ENCODE peak calls at places on chromosomes 13 and 19, in ten cellular contexts. One of them, this sample, is unnamed.

GRCh38 chr13:45781553-45782326 is 69.8 kb downstream of the SIAH3 start:
- DNase-seq in esophagus squamous epithelium: no peak
- DNase-seq in AG10803: no peak
- DNase-seq in gastrocnemius medialis: peak
- DNase-seq in thoracic aorta: peak
- DNase-seq in fibroblast of mammary gland: peak
- DNase-seq in natural killer cell: no peak
- DNase-seq in tibial nerve: no peak
- DNase-seq in breast epithelium: no peak
- DNase-seq in osteocyte: peak
- DNase-seq in this sample: peak

GRCh38 chr13:23825179-23825578 is 64.0 kb downstream of the MIPEP start:
- DNase-seq in AG10803: no peak
- DNase-seq in osteocyte: no peak
- DNase-seq in fibroblast of mammary gland: no peak
- DNase-seq in breast epithelium: no peak
- DNase-seq in natural killer cell: no peak
- DNase-seq in tibial nerve: no peak
- DNase-seq in esophagus squamous epithelium: no peak
- DNase-seq in gastrocnemius medialis: no peak
- DNase-seq in thoracic aorta: no peak
- DNase-seq in this sample: no peak

GRCh38 chr19:31064486-31064885 is 284.8 kb downstream of the TSHZ3 start:
- DNase-seq in osteocyte: no peak
- DNase-seq in gastrocnemius medialis: no peak
- DNase-seq in fibroblast of mammary gland: no peak
- DNase-seq in AG10803: no peak
- DNase-seq in breast epithelium: no peak
- DNase-seq in tibial nerve: no peak
- DNase-seq in thoracic aorta: no peak
- DNase-seq in esophagus squamous epithelium: no peak
- DNase-seq in natural killer cell: no peak
- DNase-seq in this sample: no peak

GRCh38 chr13:77740097-77740496 is 42.6 kb downstream of the SLAIN1 start:
- DNase-seq in natural killer cell: no peak
- DNase-seq in breast epithelium: no peak
- DNase-seq in fibroblast of mammary gland: no peak
- DNase-seq in AG10803: no peak
- DNase-seq in tibial nerve: no peak
- DNase-seq in esophagus squamous epithelium: no peak
- DNase-seq in gastrocnemius medialis: no peak
- DNase-seq in thoracic aorta: no peak
- DNase-seq in osteocyte: no peak
- DNase-seq in this sample: no peak

GRCh38 chr19:35557539-35558399 is 5.7 kb downstream of the ATP4A start:
- DNase-seq in thoracic aorta: no peak
- DNase-seq in fibroblast of mammary gland: peak
- DNase-seq in gastrocnemius medialis: peak
- DNase-seq in natural killer cell: no peak
- DNase-seq in breast epithelium: no peak
- DNase-seq in osteocyte: no peak
- DNase-seq in tibial nerve: no peak
- DNase-seq in AG10803: peak
- DNase-seq in esophagus squamous epithelium: no peak
- DNase-seq in this sample: peak

GRCh38 chr13:111410232-111411021 is 90.0 kb downstream of the TEX29 start:
- DNase-seq in thoracic aorta: no peak
- DNase-seq in breast epithelium: no peak
- DNase-seq in gastrocnemius medialis: no peak
- DNase-seq in osteocyte: no peak
- DNase-seq in fibroblast of mammary gland: no peak
- DNase-seq in AG10803: no peak
- DNase-seq in tibial nerve: no peak
- DNase-seq in natural killer cell: no peak
- DNase-seq in esophagus squamous epithelium: no peak
- DNase-seq in this sample: no peak

GRCh38 chr13:22592515-22592914 is 588.3 kb upstream of the SGCG start:
- DNase-seq in fibroblast of mammary gland: peak
- DNase-seq in tibial nerve: no peak
- DNase-seq in gastrocnemius medialis: no peak
- DNase-seq in osteocyte: no peak
- DNase-seq in natural killer cell: no peak
- DNase-seq in thoracic aorta: no peak
- DNase-seq in breast epithelium: no peak
- DNase-seq in AG10803: no peak
- DNase-seq in esophagus squamous epithelium: no peak
- DNase-seq in this sample: no peak

GRCh38 chr13:36069881-36070366 is 61.3 kb downstream of the DCLK1 start:
- DNase-seq in natural killer cell: no peak
- DNase-seq in fibroblast of mammary gland: peak
- DNase-seq in gastrocnemius medialis: peak
- DNase-seq in osteocyte: no peak
- DNase-seq in esophagus squamous epithelium: no peak
- DNase-seq in AG10803: peak
- DNase-seq in thoracic aorta: no peak
- DNase-seq in breast epithelium: no peak
- DNase-seq in tibial nerve: no peak
- DNase-seq in this sample: no peak

GRCh38 chr13:67120872-67121531 is 109.1 kb downstream of the PCDH9 start:
- DNase-seq in fibroblast of mammary gland: peak
- DNase-seq in natural killer cell: no peak
- DNase-seq in esophagus squamous epithelium: no peak
- DNase-seq in thoracic aorta: no peak
- DNase-seq in breast epithelium: no peak
- DNase-seq in osteocyte: no peak
- DNase-seq in gastrocnemius medialis: no peak
- DNase-seq in tibial nerve: no peak
- DNase-seq in AG10803: peak
- DNase-seq in this sample: no peak

GRCh38 chr19:35272122-35272715 is 3.5 kb downstream of the USF2 start:
- DNase-seq in AG10803: no peak
- DNase-seq in fibroblast of mammary gland: no peak
- DNase-seq in osteocyte: no peak
- DNase-seq in gastrocnemius medialis: no peak
- DNase-seq in thoracic aorta: no peak
- DNase-seq in breast epithelium: no peak
- DNase-seq in tibial nerve: no peak
- DNase-seq in natural killer cell: no peak
- DNase-seq in esophagus squamous epithelium: no peak
- DNase-seq in this sample: no peak

GRCh38 chr19:1929051-1929742 is 11.8 kb upstream of the CSNK1G2 start:
- DNase-seq in gastrocnemius medialis: peak
- DNase-seq in AG10803: peak
- DNase-seq in breast epithelium: peak
- DNase-seq in thoracic aorta: no peak
- DNase-seq in esophagus squamous epithelium: no peak
- DNase-seq in osteocyte: peak
- DNase-seq in fibroblast of mammary gland: peak
- DNase-seq in natural killer cell: peak
- DNase-seq in tibial nerve: peak
- DNase-seq in this sample: peak

GRCh38 chr19:48403606-48404005 is 10.1 kb downstream of the GRIN2D start:
- DNase-seq in fibroblast of mammary gland: peak
- DNase-seq in natural killer cell: no peak
- DNase-seq in thoracic aorta: no peak
- DNase-seq in AG10803: peak
- DNase-seq in osteocyte: no peak
- DNase-seq in esophagus squamous epithelium: no peak
- DNase-seq in gastrocnemius medialis: peak
- DNase-seq in tibial nerve: no peak
- DNase-seq in breast epithelium: no peak
- DNase-seq in this sample: peak

GRCh38 chr19:18644144-18645034 is 7.6 kb downstream of the KLHL26 start:
- DNase-seq in breast epithelium: no peak
- DNase-seq in osteocyte: no peak
- DNase-seq in esophagus squamous epithelium: no peak
- DNase-seq in thoracic aorta: no peak
- DNase-seq in AG10803: no peak
- DNase-seq in gastrocnemius medialis: no peak
- DNase-seq in tibial nerve: no peak
- DNase-seq in fibroblast of mammary gland: peak
- DNase-seq in natural killer cell: no peak
- DNase-seq in this sample: no peak

GRCh38 chr13:88051746-88052482 is 380.7 kb downstream of the SLITRK5 start:
- DNase-seq in tibial nerve: no peak
- DNase-seq in esophagus squamous epithelium: no peak
- DNase-seq in gastrocnemius medialis: no peak
- DNase-seq in breast epithelium: no peak
- DNase-seq in fibroblast of mammary gland: no peak
- DNase-seq in osteocyte: no peak
- DNase-seq in thoracic aorta: no peak
- DNase-seq in natural killer cell: no peak
- DNase-seq in AG10803: no peak
- DNase-seq in this sample: no peak

GRCh38 chr19:48319647-48320537 is 5.5 kb upstream of the EMP3 start:
- DNase-seq in tibial nerve: peak
- DNase-seq in breast epithelium: peak
- DNase-seq in natural killer cell: peak
- DNase-seq in AG10803: peak
- DNase-seq in osteocyte: peak
- DNase-seq in esophagus squamous epithelium: no peak
- DNase-seq in fibroblast of mammary gland: peak
- DNase-seq in thoracic aorta: peak
- DNase-seq in gastrocnemius medialis: peak
- DNase-seq in this sample: peak

GRCh38 chr19:38015216-38015615 is 108.2 kb downstream of the SIPA1L3 start:
- DNase-seq in osteocyte: no peak
- DNase-seq in thoracic aorta: no peak
- DNase-seq in AG10803: no peak
- DNase-seq in breast epithelium: no peak
- DNase-seq in tibial nerve: no peak
- DNase-seq in natural killer cell: no peak
- DNase-seq in esophagus squamous epithelium: no peak
- DNase-seq in gastrocnemius medialis: no peak
- DNase-seq in fibroblast of mammary gland: no peak
- DNase-seq in this sample: no peak

GRCh38 chr13:97953376-97953970 is at the start of gene IPO5:
- DNase-seq in natural killer cell: no peak
- DNase-seq in osteocyte: no peak
- DNase-seq in tibial nerve: no peak
- DNase-seq in gastrocnemius medialis: no peak
- DNase-seq in esophagus squamous epithelium: no peak
- DNase-seq in fibroblast of mammary gland: peak
- DNase-seq in AG10803: peak
- DNase-seq in breast epithelium: no peak
- DNase-seq in thoracic aorta: no peak
- DNase-seq in this sample: peak

GRCh38 chr13:37595162-37595561 is 3.4 kb downstream of the POSTN start:
- DNase-seq in osteocyte: no peak
- DNase-seq in natural killer cell: no peak
- DNase-seq in AG10803: peak
- DNase-seq in breast epithelium: no peak
- DNase-seq in gastrocnemius medialis: no peak
- DNase-seq in esophagus squamous epithelium: no peak
- DNase-seq in tibial nerve: no peak
- DNase-seq in fibroblast of mammary gland: peak
- DNase-seq in thoracic aorta: no peak
- DNase-seq in this sample: peak

DNA sequence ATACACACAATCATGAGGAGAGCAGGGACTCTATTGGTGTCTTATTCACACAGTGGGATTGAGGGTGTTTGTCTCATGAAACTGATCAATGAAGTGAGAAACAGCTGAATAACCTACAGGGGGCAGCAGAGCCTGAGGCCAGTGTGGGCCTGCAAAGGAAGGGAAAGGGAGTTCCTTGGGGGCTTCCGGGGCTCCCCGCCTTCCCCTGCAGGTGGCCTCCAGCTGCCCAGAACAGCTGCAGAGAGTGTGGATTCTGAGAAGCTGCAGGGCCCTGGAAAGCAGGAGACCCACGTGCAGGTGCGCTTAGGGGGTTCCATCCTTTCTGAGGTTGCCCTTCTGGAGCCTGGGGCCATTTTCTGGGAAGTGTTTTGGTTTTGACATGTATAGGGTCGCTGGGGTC is 20.1 kb downstream of the ZNF763 start:
- DNase-seq in natural killer cell: no peak
- DNase-seq in AG10803: no peak
- DNase-seq in osteocyte: no peak
- DNase-seq in thoracic aorta: no peak
- DNase-seq in breast epithelium: no peak
- DNase-seq in tibial nerve: no peak
- DNase-seq in gastrocnemius medialis: no peak
- DNase-seq in fibroblast of mammary gland: no peak
- DNase-seq in esophagus squamous epithelium: no peak
- DNase-seq in this sample: no peak
- TF ChIP-seq CTCF in natural killer cell: no peak
- TF ChIP-seq CTCF in AG10803: no peak
- TF ChIP-seq CTCF in osteocyte: no peak
- TF ChIP-seq CTCF in thoracic aorta: no peak
- TF ChIP-seq CTCF in breast epithelium: no peak
- TF ChIP-seq CTCF in tibial nerve: no peak
- TF ChIP-seq CTCF in gastrocnemius medialis: no peak
- TF ChIP-seq CTCF in fibroblast of mammary gland: no peak
- TF ChIP-seq CTCF in esophagus squamous epithelium: no peak
- TF ChIP-seq CTCF in this sample: no peak

GRCh38 chr13:43305416-43305815 is 282.0 kb downstream of the DNAJC15 start:
- DNase-seq in thoracic aorta: no peak
- DNase-seq in fibroblast of mammary gland: peak
- DNase-seq in tibial nerve: no peak
- DNase-seq in esophagus squamous epithelium: no peak
- DNase-seq in gastrocnemius medialis: no peak
- DNase-seq in AG10803: no peak
- DNase-seq in osteocyte: no peak
- DNase-seq in natural killer cell: no peak
- DNase-seq in breast epithelium: no peak
- DNase-seq in this sample: no peak
- TF ChIP-seq CTCF in thoracic aorta: no peak
- TF ChIP-seq CTCF in fibroblast of mammary gland: no peak
- TF ChIP-seq CTCF in tibial nerve: no peak
- TF ChIP-seq CTCF in esophagus squamous epithelium: no peak
- TF ChIP-seq CTCF in gastrocnemius medialis: no peak
- TF ChIP-seq CTCF in AG10803: no peak
- TF ChIP-seq CTCF in osteocyte: no peak
- TF ChIP-seq CTCF in natural killer cell: no peak
- TF ChIP-seq CTCF in breast epithelium: no peak
- TF ChIP-seq CTCF in this sample: no peak

DNA sequence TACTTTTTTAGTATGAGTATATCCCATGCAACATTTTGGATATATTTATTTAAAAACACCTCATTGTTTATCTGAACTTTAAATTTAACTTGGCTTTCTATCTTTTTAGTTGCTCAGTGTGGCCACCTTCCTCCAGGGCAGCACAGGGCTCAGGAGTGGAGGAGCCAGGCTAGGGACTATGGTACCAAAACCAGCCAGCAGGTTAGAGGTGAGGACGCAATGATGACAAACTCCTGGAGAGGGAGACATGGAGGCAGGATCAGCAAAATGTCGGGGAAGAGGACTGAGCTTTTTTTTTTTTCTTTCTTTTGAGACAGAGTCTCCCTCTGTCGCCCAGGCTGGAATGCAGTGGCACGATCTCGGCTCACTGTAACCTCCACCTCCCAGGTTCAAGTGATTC is 29.6 kb upstream of the CALM3 start:
- DNase-seq in tibial nerve: no peak
- DNase-seq in gastrocnemius medialis: no peak
- DNase-seq in osteocyte: peak
- DNase-seq in AG10803: no peak
- DNase-seq in esophagus squamous epithelium: no peak
- DNase-seq in thoracic aorta: no peak
- DNase-seq in fibroblast of mammary gland: peak
- DNase-seq in breast epithelium: no peak
- DNase-seq in natural killer cell: no peak
- DNase-seq in this sample: no peak
- TF ChIP-seq CTCF in tibial nerve: no peak
- TF ChIP-seq CTCF in gastrocnemius medialis: no peak
- TF ChIP-seq CTCF in osteocyte: no peak
- TF ChIP-seq CTCF in AG10803: peak
- TF ChIP-seq CTCF in esophagus squamous epithelium: no peak
- TF ChIP-seq CTCF in thoracic aorta: no peak
- TF ChIP-seq CTCF in fibroblast of mammary gland: peak
- TF ChIP-seq CTCF in breast epithelium: no peak
- TF ChIP-seq CTCF in natural killer cell: no peak
- TF ChIP-seq CTCF in this sample: peak

GRCh38 chr13:107678075-107678689 is 537.2 kb downstream of the LIG4 start:
- DNase-seq in fibroblast of mammary gland: no peak
- DNase-seq in AG10803: peak
- DNase-seq in esophagus squamous epithelium: no peak
- DNase-seq in natural killer cell: no peak
- DNase-seq in thoracic aorta: no peak
- DNase-seq in breast epithelium: no peak
- DNase-seq in gastrocnemius medialis: no peak
- DNase-seq in tibial nerve: no peak
- DNase-seq in osteocyte: no peak
- DNase-seq in this sample: no peak
- TF ChIP-seq CTCF in fibroblast of mammary gland: no peak
- TF ChIP-seq CTCF in AG10803: peak
- TF ChIP-seq CTCF in esophagus squamous epithelium: no peak
- TF ChIP-seq CTCF in natural killer cell: no peak
- TF ChIP-seq CTCF in thoracic aorta: no peak
- TF ChIP-seq CTCF in breast epithelium: no peak
- TF ChIP-seq CTCF in gastrocnemius medialis: no peak
- TF ChIP-seq CTCF in tibial nerve: no peak
- TF ChIP-seq CTCF in osteocyte: no peak
- TF ChIP-seq CTCF in this sample: peak

This sample was measured in astrocyte of the spinal cord.